ENCODE peak calls at places on chromosomes 16 and 17, in eight cellular contexts. F is stimulated activated CD4-positive, alpha-beta T cell treated with anti-CD3 and anti-CD28 coated beads, Interleukin-1b, Interleukin-23, amount 100 ng/mL, for 1 hour; D is H9; Q is M059J; Y is ACHN; I is NCI-H1048; K is progenitor cell of endocrine pancreas; R is AG04449. P is an unnamed sample.

GRCh38 chr16:4639899-4640509 is 15.4 kb downstream of the MGRN1 start:
- DNase-seq in F (no peak), D (no peak), Q (peak), Y (no peak), I (no peak), K (no peak), R (no peak), P (no peak)

GRCh38 chr16:85592700-85593502 is 20.2 kb upstream of the GSE1 start:
- DNase-seq in F (no peak), D (no peak), Q (peak), Y (no peak), I (no peak), K (no peak), R (no peak), P (no peak)

GRCh38 chr17:43410557-43411368 is 12.0 kb downstream of the ARL4D start:
- DNase-seq in F (no peak), D (no peak), Q (no peak), Y (peak), I (no peak), K (no peak), R (no peak), P (no peak)

GRCh38 chr16:29962344-29962994 is 590 bp downstream of the TMEM219 start:
- DNase-seq in F (no peak), D (no peak), Q (peak), Y (peak), I (no peak), K (no peak), R (no peak), P (no peak)

GRCh38 chr17:17774009-17774881 is 62.5 kb downstream of the SREBF1 start:
- DNase-seq in F (no peak), D (no peak), Q (peak), Y (peak), I (no peak), K (no peak), R (no peak), P (no peak)

GRCh38 chr16:64626771-64627170 is 495.1 kb downstream of the CDH11 start:
- DNase-seq in F (no peak), D (no peak), Q (peak), Y (no peak), I (no peak), K (no peak), R (no peak), P (no peak)

GRCh38 chr17:7322520-7323194 is 6.5 kb downstream of the NEURL4 start:
- DNase-seq in F (no peak), D (no peak), Q (no peak), Y (no peak), I (no peak), K (no peak), R (no peak), P (peak)

GRCh38 chr16:66603537-66604375 is 748 bp upstream of the CMTM3 start:
- DNase-seq in F (peak), D (peak), Q (peak), Y (peak), I (no peak), K (peak), R (no peak), P (peak)

GRCh38 chr17:38958756-38959155 is 8.4 kb downstream of the FBXO47 start:
- DNase-seq in F (no peak), D (no peak), Q (peak), Y (no peak), I (no peak), K (no peak), R (no peak), P (no peak)

GRCh38 chr16:89175280-89176146 is 4.0 kb downstream of the CDH15 start:
- DNase-seq in F (no peak), D (no peak), Q (peak), Y (no peak), I (no peak), K (no peak), R (no peak), P (no peak)

GRCh38 chr17:8120520-8121443 is 2.5 kb upstream of the ALOXE3 start:
- DNase-seq in F (no peak), D (peak), Q (peak), Y (peak), I (no peak), K (peak), R (no peak), P (peak)

GRCh38 chr16:86517652-86518258 is 7.4 kb downstream of the FOXF1 start:
- DNase-seq in F (no peak), D (peak), Q (peak), Y (peak), I (no peak), K (peak), R (no peak), P (peak)

GRCh38 chr17:13917635-13918034 is 151.7 kb upstream of the COX10 start:
- DNase-seq in F (no peak), D (no peak), Q (no peak), Y (no peak), I (peak), K (no peak), R (no peak), P (no peak)

GRCh38 chr16:12757546-12757945 is 46.1 kb downstream of the CPPED1 start:
- DNase-seq in F (no peak), D (no peak), Q (no peak), Y (no peak), I (no peak), K (no peak), R (no peak), P (no peak)

GRCh38 chr17:81054881-81055370 is 20.0 kb downstream of the BAIAP2 start:
- DNase-seq in F (no peak), D (no peak), Q (no peak), Y (no peak), I (no peak), K (no peak), R (no peak), P (no peak)

GRCh38 chr17:7261377-7262191 is 694 bp downstream of the CLDN7 start:
- DNase-seq in F (no peak), D (no peak), Q (no peak), Y (no peak), I (no peak), K (no peak), R (no peak), P (no peak)

GRCh38 chr17:17495448-17496188 is 577 bp downstream of the RASD1 start:
- DNase-seq in F (no peak), D (no peak), Q (peak), Y (no peak), I (no peak), K (no peak), R (no peak), P (peak)

GRCh38 chr17:52678211-52678610 is 519.7 kb upstream of the CA10 start:
- DNase-seq in F (no peak), D (no peak), Q (peak), Y (no peak), I (no peak), K (no peak), R (no peak), P (no peak)